ENCODE peak calls at places on chromosomes 16 and 17, in nine cellular contexts. One of them, this sample, is unnamed. For H3K4me1, the result is how much of the 10 kb centered on the place peaks cover.

GRCh38 chr17:45172541-45173286 is 11.0 kb downstream of the HEXIM2 start:
- DNase-seq in osteoblast: peak
- DNase-seq in sigmoid colon: peak
- DNase-seq in colonic mucosa: peak
- DNase-seq in aorta: peak
- DNase-seq in fibroblast of lung: peak
- DNase-seq in MM.1S: peak
- DNase-seq in PC-3: peak
- DNase-seq in kidney: peak
- DNase-seq in this sample: peak

GRCh38 chr16:50747206-50747956 is 5.5 kb downstream of the CYLD start:
- DNase-seq in osteoblast: no peak
- DNase-seq in sigmoid colon: no peak
- DNase-seq in colonic mucosa: no peak
- DNase-seq in aorta: no peak
- DNase-seq in fibroblast of lung: peak
- DNase-seq in MM.1S: peak
- DNase-seq in PC-3: peak
- DNase-seq in kidney: no peak
- DNase-seq in this sample: no peak

GRCh38 chr16:1491327-1491726 is 1.8 kb upstream of the TELO2 start:
- DNase-seq in osteoblast: no peak
- DNase-seq in sigmoid colon: no peak
- DNase-seq in colonic mucosa: no peak
- DNase-seq in aorta: peak
- DNase-seq in fibroblast of lung: no peak
- DNase-seq in MM.1S: no peak
- DNase-seq in PC-3: no peak
- DNase-seq in kidney: no peak
- DNase-seq in this sample: no peak

GRCh38 chr17:74110467-74110866 is 93.0 kb upstream of the RPL38 start:
- DNase-seq in osteoblast: no peak
- DNase-seq in sigmoid colon: no peak
- DNase-seq in colonic mucosa: no peak
- DNase-seq in aorta: no peak
- DNase-seq in fibroblast of lung: no peak
- DNase-seq in MM.1S: no peak
- DNase-seq in PC-3: no peak
- DNase-seq in kidney: no peak
- DNase-seq in this sample: no peak

GRCh38 chr17:43314582-43314981 is 80.8 kb upstream of the RNU2-1 start:
- DNase-seq in osteoblast: peak
- DNase-seq in sigmoid colon: no peak
- DNase-seq in colonic mucosa: peak
- DNase-seq in aorta: peak
- DNase-seq in fibroblast of lung: no peak
- DNase-seq in MM.1S: no peak
- DNase-seq in PC-3: no peak
- DNase-seq in kidney: no peak
- DNase-seq in this sample: no peak

GRCh38 chr16:19143241-19143640 is 24.8 kb upstream of the SYT17 start:
- DNase-seq in osteoblast: no peak
- DNase-seq in sigmoid colon: no peak
- DNase-seq in colonic mucosa: no peak
- DNase-seq in aorta: no peak
- DNase-seq in fibroblast of lung: no peak
- DNase-seq in MM.1S: no peak
- DNase-seq in PC-3: no peak
- DNase-seq in kidney: no peak
- DNase-seq in this sample: no peak

GRCh38 chr17:975321-975982 is 4.1 kb downstream of the NXN start:
- DNase-seq in osteoblast: peak
- DNase-seq in sigmoid colon: no peak
- DNase-seq in colonic mucosa: no peak
- DNase-seq in aorta: peak
- DNase-seq in fibroblast of lung: no peak
- DNase-seq in MM.1S: no peak
- DNase-seq in PC-3: no peak
- DNase-seq in kidney: peak
- DNase-seq in this sample: no peak

GRCh38 chr16:50335198-50335958 is 33.4 kb downstream of the BRD7 start:
- DNase-seq in osteoblast: no peak
- DNase-seq in sigmoid colon: no peak
- DNase-seq in colonic mucosa: no peak
- DNase-seq in aorta: no peak
- DNase-seq in fibroblast of lung: peak
- DNase-seq in MM.1S: peak
- DNase-seq in PC-3: no peak
- DNase-seq in kidney: no peak
- DNase-seq in this sample: no peak

GRCh38 chr16:19354371-19354770 is 63.3 kb upstream of the TMC5 start:
- DNase-seq in osteoblast: no peak
- DNase-seq in sigmoid colon: no peak
- DNase-seq in colonic mucosa: no peak
- DNase-seq in aorta: no peak
- DNase-seq in fibroblast of lung: no peak
- DNase-seq in MM.1S: no peak
- DNase-seq in PC-3: no peak
- DNase-seq in kidney: no peak
- DNase-seq in this sample: no peak

GRCh38 chr17:13735444-13735843 is 133.7 kb upstream of the HS3ST3A1 start:
- DNase-seq in osteoblast: no peak
- DNase-seq in sigmoid colon: no peak
- DNase-seq in colonic mucosa: no peak
- DNase-seq in aorta: no peak
- DNase-seq in fibroblast of lung: no peak
- DNase-seq in MM.1S: no peak
- DNase-seq in PC-3: peak
- DNase-seq in kidney: no peak
- DNase-seq in this sample: no peak

GRCh38 chr16:25063865-25064264 is 47.7 kb upstream of the LCMT1 start:
- DNase-seq in osteoblast: peak
- DNase-seq in sigmoid colon: no peak
- DNase-seq in colonic mucosa: no peak
- DNase-seq in aorta: no peak
- DNase-seq in fibroblast of lung: no peak
- DNase-seq in MM.1S: no peak
- DNase-seq in PC-3: no peak
- DNase-seq in kidney: no peak
- DNase-seq in this sample: no peak

GRCh38 chr16:58026139-58026704 is 668 bp downstream of the MMP15 start:
- DNase-seq in osteoblast: peak
- DNase-seq in sigmoid colon: peak
- DNase-seq in colonic mucosa: peak
- DNase-seq in aorta: no peak
- DNase-seq in fibroblast of lung: peak
- DNase-seq in MM.1S: no peak
- DNase-seq in PC-3: peak
- DNase-seq in kidney: peak
- DNase-seq in this sample: peak

GRCh38 chr16:67885976-67886375 is 1.3 kb downstream of the NRN1L start:
- DNase-seq in osteoblast: peak
- DNase-seq in sigmoid colon: no peak
- DNase-seq in colonic mucosa: no peak
- DNase-seq in aorta: no peak
- DNase-seq in fibroblast of lung: no peak
- DNase-seq in MM.1S: no peak
- DNase-seq in PC-3: no peak
- DNase-seq in kidney: peak
- DNase-seq in this sample: no peak

GRCh38 chr16:67883146-67883871 is 1.4 kb upstream of the NRN1L start:
- DNase-seq in osteoblast: peak
- DNase-seq in sigmoid colon: no peak
- DNase-seq in colonic mucosa: peak
- DNase-seq in aorta: no peak
- DNase-seq in fibroblast of lung: no peak
- DNase-seq in MM.1S: no peak
- DNase-seq in PC-3: no peak
- DNase-seq in kidney: no peak
- DNase-seq in this sample: peak

GRCh38 chr16:67883872-67884261 is 818 bp upstream of the NRN1L start:
- DNase-seq in osteoblast: peak
- DNase-seq in sigmoid colon: peak
- DNase-seq in colonic mucosa: peak
- DNase-seq in aorta: peak
- DNase-seq in fibroblast of lung: peak
- DNase-seq in MM.1S: peak
- DNase-seq in PC-3: peak
- DNase-seq in kidney: no peak
- DNase-seq in this sample: peak

GRCh38 chr16:67885545-67885944 is 860 bp downstream of the NRN1L start:
- DNase-seq in osteoblast: peak
- DNase-seq in sigmoid colon: no peak
- DNase-seq in colonic mucosa: no peak
- DNase-seq in aorta: no peak
- DNase-seq in fibroblast of lung: no peak
- DNase-seq in MM.1S: no peak
- DNase-seq in PC-3: no peak
- DNase-seq in kidney: no peak
- DNase-seq in this sample: no peak

GRCh38 chr16:67884684-67885083 is at the start of gene NRN1L:
- DNase-seq in osteoblast: peak
- DNase-seq in sigmoid colon: peak
- DNase-seq in colonic mucosa: peak
- DNase-seq in aorta: peak
- DNase-seq in fibroblast of lung: peak
- DNase-seq in MM.1S: no peak
- DNase-seq in PC-3: peak
- DNase-seq in kidney: peak
- DNase-seq in this sample: peak
- H3K27ac ChIP-seq in osteoblast: peak
- H3K27ac ChIP-seq in sigmoid colon: peak
- H3K27ac ChIP-seq in colonic mucosa: no peak
- H3K27ac ChIP-seq in aorta: peak
- H3K27ac ChIP-seq in fibroblast of lung: no peak
- H3K27ac ChIP-seq in MM.1S: no peak
- H3K27ac ChIP-seq in PC-3: no peak
- H3K27ac ChIP-seq in kidney: no peak
- H3K27ac ChIP-seq in this sample: no peak

GRCh38 chr16:27539120-27539519 is 10.6 kb downstream of the GTF3C1 start:
- DNase-seq in osteoblast: no peak
- DNase-seq in sigmoid colon: no peak
- DNase-seq in colonic mucosa: no peak
- DNase-seq in aorta: no peak
- DNase-seq in fibroblast of lung: no peak
- DNase-seq in MM.1S: no peak
- DNase-seq in PC-3: no peak
- DNase-seq in kidney: no peak
- DNase-seq in this sample: no peak

GRCh38 chr16:27539636-27540035 is 10.1 kb downstream of the GTF3C1 start:
- DNase-seq in osteoblast: no peak
- DNase-seq in sigmoid colon: no peak
- DNase-seq in colonic mucosa: no peak
- DNase-seq in aorta: no peak
- DNase-seq in fibroblast of lung: no peak
- DNase-seq in MM.1S: no peak
- DNase-seq in PC-3: no peak
- DNase-seq in kidney: no peak
- DNase-seq in this sample: no peak

GRCh38 chr16:27543801-27544200 is 5.9 kb downstream of the GTF3C1 start:
- DNase-seq in osteoblast: peak
- DNase-seq in sigmoid colon: peak
- DNase-seq in colonic mucosa: no peak
- DNase-seq in aorta: no peak
- DNase-seq in fibroblast of lung: no peak
- DNase-seq in MM.1S: no peak
- DNase-seq in PC-3: no peak
- DNase-seq in kidney: no peak
- DNase-seq in this sample: no peak

DNA sequence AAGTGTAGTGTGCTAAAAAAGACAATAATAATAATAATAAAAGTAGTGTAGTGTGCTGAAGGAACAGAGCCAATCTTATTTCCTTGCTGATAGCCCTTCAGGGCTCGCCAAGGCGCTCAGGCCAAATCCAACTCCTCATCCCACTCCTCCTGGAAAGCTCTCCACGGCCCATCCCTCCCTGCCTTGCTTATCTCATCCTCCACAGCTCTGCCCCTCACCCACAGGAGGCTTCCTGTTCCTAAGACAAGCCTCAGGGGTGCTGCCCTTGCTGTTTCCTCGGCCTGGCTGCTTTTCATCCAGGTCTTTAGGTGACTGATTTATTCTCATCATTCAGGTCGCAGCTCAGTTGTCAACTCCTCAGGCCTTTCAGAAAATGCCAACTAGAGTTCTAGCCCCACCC is 11.2 kb downstream of the GTF3C1 start:
- DNase-seq in osteoblast: no peak
- DNase-seq in sigmoid colon: no peak
- DNase-seq in colonic mucosa: no peak
- DNase-seq in aorta: no peak
- DNase-seq in fibroblast of lung: no peak
- DNase-seq in MM.1S: no peak
- DNase-seq in PC-3: no peak
- DNase-seq in kidney: no peak
- DNase-seq in this sample: no peak
- H3K4me1 ChIP-seq in osteoblast: under half
- H3K4me1 ChIP-seq in sigmoid colon: under half
- H3K4me1 ChIP-seq in colonic mucosa: under half
- H3K4me1 ChIP-seq in aorta: under half
- H3K4me1 ChIP-seq in fibroblast of lung: under half
- H3K4me1 ChIP-seq in MM.1S: under half
- H3K4me1 ChIP-seq in PC-3: under half
- H3K4me1 ChIP-seq in kidney: under half
- H3K4me1 ChIP-seq in this sample: under half

GRCh38 chr17:76383645-76384221 is 676 bp upstream of the SPHK1 start:
- DNase-seq in osteoblast: peak
- DNase-seq in sigmoid colon: no peak
- DNase-seq in colonic mucosa: peak
- DNase-seq in aorta: peak
- DNase-seq in fibroblast of lung: no peak
- DNase-seq in MM.1S: peak
- DNase-seq in PC-3: peak
- DNase-seq in kidney: peak
- DNase-seq in this sample: peak
- H3K27ac ChIP-seq in osteoblast: peak
- H3K27ac ChIP-seq in sigmoid colon: peak
- H3K27ac ChIP-seq in colonic mucosa: peak
- H3K27ac ChIP-seq in aorta: peak
- H3K27ac ChIP-seq in fibroblast of lung: peak
- H3K27ac ChIP-seq in MM.1S: peak
- H3K27ac ChIP-seq in PC-3: peak
- H3K27ac ChIP-seq in kidney: peak
- H3K27ac ChIP-seq in this sample: peak

DNA sequence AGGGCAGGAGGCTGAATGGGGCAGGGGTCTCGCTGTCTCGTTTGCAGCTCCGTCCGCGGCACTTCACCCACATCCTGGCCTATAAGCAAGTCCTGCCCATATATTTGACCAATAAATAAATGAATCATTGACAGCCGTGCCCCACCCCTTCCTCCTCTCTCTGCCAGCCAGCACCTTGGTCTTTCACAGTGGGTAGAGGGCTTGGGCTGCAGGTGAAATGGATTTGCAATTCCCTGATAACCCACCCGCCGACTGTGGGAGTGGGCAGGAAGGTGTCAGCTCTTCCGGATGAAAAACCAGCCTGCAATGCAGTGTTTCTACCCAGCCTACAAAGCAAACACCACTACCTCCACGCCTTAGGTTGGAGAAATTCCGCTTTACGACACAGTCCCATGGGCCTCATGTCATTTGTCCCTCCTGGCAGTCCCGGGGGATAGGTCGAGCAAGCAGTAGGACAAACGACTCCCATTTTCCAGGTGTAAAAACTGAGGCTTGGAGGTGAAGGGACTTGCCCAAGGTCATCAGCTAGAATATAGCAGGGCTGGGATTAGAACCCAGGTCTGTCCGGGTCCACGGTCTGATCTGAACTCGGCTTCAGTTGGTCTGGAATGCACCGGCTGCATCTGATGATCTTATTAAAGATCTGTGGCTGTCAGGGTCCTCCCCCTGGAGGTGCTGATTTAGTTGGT is 79.0 kb downstream of the ABCC1 start:
- DNase-seq in osteoblast: no peak
- DNase-seq in sigmoid colon: no peak
- DNase-seq in colonic mucosa: peak
- DNase-seq in aorta: no peak
- DNase-seq in fibroblast of lung: no peak
- DNase-seq in MM.1S: no peak
- DNase-seq in PC-3: peak
- DNase-seq in kidney: no peak
- DNase-seq in this sample: peak
- H3K4me1 ChIP-seq in osteoblast: under half
- H3K4me1 ChIP-seq in sigmoid colon: under half
- H3K4me1 ChIP-seq in colonic mucosa: under half
- H3K4me1 ChIP-seq in aorta: under half
- H3K4me1 ChIP-seq in fibroblast of lung: under half
- H3K4me1 ChIP-seq in MM.1S: under half
- H3K4me1 ChIP-seq in PC-3: under half
- H3K4me1 ChIP-seq in kidney: under half
- H3K4me1 ChIP-seq in this sample: under half

This sample was measured in transverse colon.